ENCODE peak calls at places on chromosomes 2 and 18, in seven cellular contexts. R, V, S, L, D, P and Y are unnamed samples.

GRCh38 chr2:170073288-170073687 is 104.7 kb upstream of the MYO3B start:
- DNase-seq in R (no peak), P (no peak), S (peak; percentile 42), L (no peak), V (peak; percentile 94), D (peak; percentile 73), Y (no peak)

GRCh38 chr2:229083606-229084349 is 187.3 kb downstream of the PID1 start:
- DNase-seq in D (no peak), R (no peak), V (no peak), L (peak; percentile 77), P (no peak), S (peak; percentile 91), Y (peak; percentile 96)

GRCh38 chr18:22032392-22032961 is 136.9 kb upstream of the GATA6 start:
- DNase-seq in R (no peak), D (peak; percentile 32), L (no peak), P (no peak), S (no peak), V (peak; percentile 95), Y (no peak)

GRCh38 chr2:96261328-96262003 is 4.3 kb downstream of the TMEM127 start:
- DNase-seq in R (no peak), V (no peak), P (no peak), L (no peak), S (no peak), D (no peak), Y (no peak)

GRCh38 chr2:88199912-88200682 is 30.0 kb downstream of the THNSL2 start:
- DNase-seq in R (peak; percentile 52), S (no peak), L (no peak), D (no peak), P (no peak), V (peak; percentile 7), Y (peak; percentile 48)

GRCh38 chr2:82811946-82812345 is 1647.1 kb downstream of the SUCLG1 start:
- DNase-seq in D (no peak), V (no peak), L (no peak), R (no peak), S (no peak), P (no peak), Y (no peak)

GRCh38 chr2:62627667-62628066 is 77.8 kb upstream of the EHBP1 start:
- DNase-seq in S (no peak), R (no peak), L (no peak), V (no peak), D (no peak), P (no peak), Y (no peak)

GRCh38 chr2:216539791-216540241 is 41.2 kb downstream of the RPL37A start:
- DNase-seq in D (no peak), V (no peak), R (no peak), P (no peak), S (peak; percentile 41), L (peak; percentile 71), Y (peak; percentile 87)

GRCh38 chr2:11129598-11130449 is 25.4 kb upstream of the SLC66A3 start:
- DNase-seq in V (no peak), D (no peak), S (no peak), L (peak; percentile 57), P (no peak), R (peak; percentile 78), Y (peak; percentile 31)

GRCh38 chr2:174633621-174633927 is 36.0 kb upstream of the WIPF1 start:
- DNase-seq in D (no peak), L (no peak), P (no peak), R (no peak), S (no peak), V (no peak), Y (no peak)

GRCh38 chr2:64179582-64180321 is 35.5 kb upstream of the PELI1 start:
- DNase-seq in V (peak; percentile 56), L (no peak), D (no peak), P (no peak), S (no peak), R (no peak), Y (no peak)

GRCh38 chr18:49161627-49162026 is 210.9 kb upstream of the SMAD7 start:
- DNase-seq in V (peak; percentile 91), L (no peak), P (no peak), R (no peak), S (no peak), D (peak; percentile 87), Y (no peak)

GRCh38 chr2:165933211-165933610 is 20.4 kb downstream of the TTC21B start:
- DNase-seq in D (no peak), V (no peak), R (no peak), P (no peak), L (no peak), S (no peak), Y (no peak)

GRCh38 chr2:100856732-100857131 is 36.8 kb downstream of the NPAS2 start:
- DNase-seq in R (no peak), P (no peak), V (no peak), S (no peak), D (no peak), L (no peak), Y (no peak)

GRCh38 chr2:101722878-101723277 is 25.4 kb downstream of the MAP4K4 start:
- DNase-seq in L (no peak), V (no peak), S (no peak), R (no peak), P (no peak), D (no peak), Y (no peak)

GRCh38 chr2:1796581-1796930 is 52.2 kb upstream of the PXDN start:
- DNase-seq in D (no peak), L (no peak), S (no peak), V (no peak), P (no peak), R (no peak), Y (no peak)

GRCh38 chr2:120014231-120014990 is 1.5 kb downstream of the EPB41L5 start:
- DNase-seq in L (no peak), D (no peak), R (no peak), S (no peak), V (no peak), P (peak; percentile 9), Y (no peak)